ENCODE peak calls at places on chromosomes 3 and 15, in eight cellular contexts. C is stomach; T is activated naive CD8-positive, alpha-beta T cell treated with anti-CD3 and anti-CD28 coated beads for 36 hours; S is foreskin melanocyte; R is AG09309; Y is heart left ventricle; O is GDM1; X is Karpas-422. Q is an unnamed sample.

GRCh38 chr3:133361011-133361410 is 38.8 kb upstream of the BFSP2 start:
- DNase-seq in S (no peak), X (no peak), O (no peak), C (no peak), Y (no peak), T (no peak), R (no peak), Q (no peak)

GRCh38 chr3:173993299-173993698 is 595.8 kb downstream of the NLGN1 start:
- DNase-seq in C (no peak), R (peak; percentile 67), Y (no peak), X (no peak), T (no peak), S (peak; percentile 88), O (no peak), Q (peak; percentile 42)

GRCh38 chr3:58059349-58060321 is 51.4 kb downstream of the FLNB start:
- DNase-seq in R (peak; percentile 73), Y (no peak), X (no peak), O (no peak), S (no peak), T (no peak), C (peak; percentile 34), Q (no peak)

GRCh38 chr15:64149424-64150235 is 1.9 kb upstream of the SNX22 start:
- DNase-seq in R (no peak), T (no peak), Y (no peak), O (no peak), X (peak; percentile 71), C (no peak), S (no peak), Q (no peak)

GRCh38 chr15:68412218-68412617 is 19.7 kb downstream of the ITGA11 start:
- DNase-seq in O (no peak), Y (no peak), S (no peak), X (no peak), C (no peak), T (no peak), R (no peak), Q (no peak)

GRCh38 chr3:172586447-172586846 is 63.2 kb upstream of the TNFSF10 start:
- DNase-seq in C (no peak), T (no peak), R (no peak), S (no peak), X (no peak), Y (no peak), O (no peak), Q (no peak)

GRCh38 chr3:56323986-56324420 is 144.3 kb downstream of the ERC2 start:
- DNase-seq in S (peak; percentile 1), C (no peak), T (no peak), Y (no peak), O (no peak), R (peak; percentile 46), X (no peak), Q (peak; percentile 70)

GRCh38 chr3:184663756-184664155 is 48.1 kb downstream of the MAGEF1 start:
- DNase-seq in C (no peak), R (peak; percentile 13), Y (no peak), T (no peak), S (no peak), O (no peak), X (no peak), Q (no peak)

GRCh38 chr3:188124184-188124583 is 29.8 kb upstream of the LPP start:
- DNase-seq in Y (no peak), C (no peak), S (peak; percentile 98), O (no peak), R (no peak), X (no peak), T (no peak), Q (no peak)

GRCh38 chr3:13264468-13264795 is 155.7 kb downstream of the NUP210 start:
- DNase-seq in T (no peak), X (no peak), O (no peak), R (no peak), S (no peak), Y (peak; percentile 42), C (no peak), Q (no peak)

GRCh38 chr3:127366383-127366782 is 78.5 kb upstream of the PRR20G start:
- DNase-seq in Y (no peak), T (no peak), X (peak; percentile 72), C (no peak), R (no peak), O (no peak), S (no peak), Q (no peak)

GRCh38 chr3:100535610-100535943 is 43.2 kb downstream of the TMEM45A start:
- DNase-seq in Y (no peak), O (no peak), R (no peak), C (no peak), X (no peak), T (no peak), S (no peak), Q (no peak)

GRCh38 chr15:40489274-40490175 is 18.7 kb downstream of the CHST14 start:
- DNase-seq in Y (no peak), R (no peak), T (no peak), C (no peak), S (no peak), X (peak; percentile 12), O (no peak), Q (no peak)

GRCh38 chr3:61570813-61571212 is 9.4 kb downstream of the PTPRG start:
- DNase-seq in X (no peak), R (no peak), C (no peak), O (no peak), T (no peak), Y (no peak), S (no peak), Q (no peak)

GRCh38 chr3:179563298-179563934 is 690 bp downstream of the ACTL6A start:
- DNase-seq in R (peak; percentile 14), X (peak; percentile 89), Y (peak; percentile 78), C (peak; percentile 67), T (peak; percentile 80), O (peak; percentile 37), S (peak; percentile 51), Q (peak; percentile 22)

GRCh38 chr3:176785207-176785606 is 412.1 kb downstream of the TBL1XR1 start:
- DNase-seq in R (no peak), O (no peak), C (no peak), X (no peak), T (no peak), Y (no peak), S (no peak), Q (no peak)

GRCh38 chr3:9508781-9509180 is 44.8 kb downstream of the LHFPL4 start:
- DNase-seq in Y (no peak), C (no peak), T (no peak), R (no peak), O (no peak), X (no peak), S (no peak), Q (no peak)

GRCh38 chr15:56732881-56733130 is 503 bp downstream of the ZNF280D start:
- DNase-seq in T (no peak), C (no peak), S (peak; percentile 41), Y (no peak), O (no peak), X (no peak), R (no peak), Q (no peak)

GRCh38 chr3:138369151-138369900 is 20.9 kb downstream of the MRAS start:
- DNase-seq in R (no peak), C (no peak), S (no peak), O (no peak), Y (no peak), T (peak; percentile 24), X (no peak), Q (no peak)

GRCh38 chr3:24474862-24475261 is 19.8 kb downstream of the THRB start:
- DNase-seq in C (no peak), X (no peak), O (no peak), Y (no peak), R (no peak), S (no peak), T (no peak), Q (no peak)

GRCh38 chr3:76410762-76411281 is 625.5 kb upstream of the ZNF717 start:
- DNase-seq in X (no peak), O (no peak), R (no peak), C (no peak), T (no peak), Y (no peak), S (no peak), Q (no peak)

GRCh38 chr15:85008474-85009260 is 27.0 kb downstream of the PDE8A start:
- DNase-seq in X (no peak), O (no peak), S (no peak), R (no peak), Y (no peak), C (no peak), T (no peak), Q (no peak)